ENCODE peak calls at places on chromosomes 1 and 21, in four cellular contexts. One of them, this sample, is unnamed. For H3K27me3, the result is how much of the 10 kb centered on the place peaks cover.

GRCh38 chr21:31293986-31294385 is 50.1 kb downstream of the TIAM1 start:
- DNase-seq in astrocyte: peak
- DNase-seq in colonic mucosa: no peak
- DNase-seq in dorsolateral prefrontal cortex: no peak
- DNase-seq in this sample: peak

GRCh38 chr1:160130486-160130885 is 14.9 kb downstream of the ATP1A2 start:
- DNase-seq in dorsolateral prefrontal cortex: no peak
- DNase-seq in colonic mucosa: no peak
- DNase-seq in astrocyte: no peak
- DNase-seq in this sample: no peak

GRCh38 chr1:66182551-66183178 is 351.3 kb upstream of the SGIP1 start:
- DNase-seq in dorsolateral prefrontal cortex: no peak
- DNase-seq in colonic mucosa: no peak
- DNase-seq in astrocyte: peak
- DNase-seq in this sample: peak

GRCh38 chr21:21010698-21011097 is 12.5 kb downstream of the NCAM2 start:
- DNase-seq in dorsolateral prefrontal cortex: no peak
- DNase-seq in colonic mucosa: no peak
- DNase-seq in astrocyte: no peak
- DNase-seq in this sample: no peak

GRCh38 chr1:226111109-226111864 is 48.8 kb downstream of the H3-3A start:
- DNase-seq in astrocyte: no peak
- DNase-seq in dorsolateral prefrontal cortex: no peak
- DNase-seq in colonic mucosa: no peak
- DNase-seq in this sample: no peak

GRCh38 chr1:227357229-227358078 is 39.2 kb upstream of the CDC42BPA start:
- DNase-seq in dorsolateral prefrontal cortex: no peak
- DNase-seq in astrocyte: peak
- DNase-seq in colonic mucosa: peak
- DNase-seq in this sample: peak

GRCh38 chr1:4058706-4059105 is 158.6 kb upstream of the C1orf174 start:
- DNase-seq in colonic mucosa: no peak
- DNase-seq in dorsolateral prefrontal cortex: no peak
- DNase-seq in astrocyte: no peak
- DNase-seq in this sample: no peak

GRCh38 chr1:149925751-149926150 is 1.9 kb downstream of the SF3B4 start:
- DNase-seq in colonic mucosa: no peak
- DNase-seq in astrocyte: no peak
- DNase-seq in dorsolateral prefrontal cortex: no peak
- DNase-seq in this sample: no peak

GRCh38 chr1:2894381-2895041 is 93.0 kb upstream of the TTC34 start:
- DNase-seq in astrocyte: no peak
- DNase-seq in colonic mucosa: no peak
- DNase-seq in dorsolateral prefrontal cortex: no peak
- DNase-seq in this sample: no peak

GRCh38 chr1:32318127-32318869 is 17.7 kb downstream of the MARCKSL1 start:
- DNase-seq in astrocyte: no peak
- DNase-seq in colonic mucosa: no peak
- DNase-seq in dorsolateral prefrontal cortex: no peak
- DNase-seq in this sample: no peak

GRCh38 chr1:19772053-19772452 is 27.7 kb downstream of the TMCO4 start:
- DNase-seq in colonic mucosa: no peak
- DNase-seq in dorsolateral prefrontal cortex: no peak
- DNase-seq in astrocyte: no peak
- DNase-seq in this sample: no peak

GRCh38 chr1:178341218-178341956 is 155.4 kb downstream of the CLEC20A start:
- DNase-seq in colonic mucosa: peak
- DNase-seq in astrocyte: peak
- DNase-seq in dorsolateral prefrontal cortex: no peak
- DNase-seq in this sample: peak

GRCh38 chr21:32519945-32520884 is 65.1 kb downstream of the TCP10L start:
- DNase-seq in dorsolateral prefrontal cortex: no peak
- DNase-seq in colonic mucosa: no peak
- DNase-seq in astrocyte: no peak
- DNase-seq in this sample: no peak

GRCh38 chr1:11364170-11364569 is 91.2 kb downstream of the UBIAD1 start:
- DNase-seq in colonic mucosa: no peak
- DNase-seq in astrocyte: no peak
- DNase-seq in dorsolateral prefrontal cortex: no peak
- DNase-seq in this sample: no peak

GRCh38 chr1:170445096-170445495 is 86.9 kb upstream of the GORAB start:
- DNase-seq in colonic mucosa: no peak
- DNase-seq in dorsolateral prefrontal cortex: no peak
- DNase-seq in astrocyte: peak
- DNase-seq in this sample: peak

GRCh38 chr1:209190591-209191241 is 392.8 kb upstream of the CAMK1G start:
- DNase-seq in astrocyte: peak
- DNase-seq in colonic mucosa: no peak
- DNase-seq in dorsolateral prefrontal cortex: peak
- DNase-seq in this sample: no peak

GRCh38 chr1:198187973-198188588 is 31.3 kb downstream of the NEK7 start:
- DNase-seq in colonic mucosa: no peak
- DNase-seq in dorsolateral prefrontal cortex: no peak
- DNase-seq in astrocyte: no peak
- DNase-seq in this sample: no peak

GRCh38 chr1:245129811-245130210 is 25.0 kb upstream of the KIF26B start:
- DNase-seq in dorsolateral prefrontal cortex: no peak
- DNase-seq in astrocyte: peak
- DNase-seq in colonic mucosa: no peak
- DNase-seq in this sample: no peak

GRCh38 chr1:109441105-109441504 is 14.9 kb upstream of the PSMA5 start:
- DNase-seq in astrocyte: no peak
- DNase-seq in dorsolateral prefrontal cortex: no peak
- DNase-seq in colonic mucosa: no peak
- DNase-seq in this sample: no peak

GRCh38 chr1:115199416-115200132 is 110.3 kb upstream of the TSPAN2 start:
- DNase-seq in astrocyte: no peak
- DNase-seq in dorsolateral prefrontal cortex: no peak
- DNase-seq in colonic mucosa: no peak
- DNase-seq in this sample: no peak

GRCh38 chr1:171141336-171142051 is 43.6 kb upstream of the FMO2 start:
- DNase-seq in dorsolateral prefrontal cortex: no peak
- DNase-seq in astrocyte: peak
- DNase-seq in colonic mucosa: no peak
- DNase-seq in this sample: peak

GRCh38 chr21:14889080-14889805 is 175.6 kb downstream of the NRIP1 start:
- DNase-seq in astrocyte: peak
- DNase-seq in dorsolateral prefrontal cortex: no peak
- DNase-seq in colonic mucosa: peak
- DNase-seq in this sample: peak

GRCh38 chr1:229229137-229229720 is 41.7 kb upstream of the RAB4A start:
- DNase-seq in astrocyte: no peak
- DNase-seq in colonic mucosa: no peak
- DNase-seq in dorsolateral prefrontal cortex: no peak
- DNase-seq in this sample: no peak

GRCh38 chr1:160307455-160307854 is 22.5 kb upstream of the PEX19 start:
- DNase-seq in dorsolateral prefrontal cortex: no peak
- DNase-seq in astrocyte: no peak
- DNase-seq in colonic mucosa: no peak
- DNase-seq in this sample: no peak

GRCh38 chr1:157085416-157085815 is 14.2 kb downstream of the ETV3L start:
- DNase-seq in dorsolateral prefrontal cortex: no peak
- DNase-seq in colonic mucosa: peak
- DNase-seq in astrocyte: no peak
- DNase-seq in this sample: no peak

GRCh38 chr1:218304281-218305039 is 19.4 kb downstream of the RRP15 start:
- DNase-seq in astrocyte: peak
- DNase-seq in colonic mucosa: no peak
- DNase-seq in dorsolateral prefrontal cortex: no peak
- DNase-seq in this sample: no peak

GRCh38 chr1:76090284-76091180 is 16.0 kb downstream of the ST6GALNAC3 start:
- DNase-seq in astrocyte: peak
- DNase-seq in dorsolateral prefrontal cortex: no peak
- DNase-seq in colonic mucosa: no peak
- DNase-seq in this sample: no peak

GRCh38 chr1:174837386-174837785 is 162.4 kb upstream of the CACYBP start:
- DNase-seq in dorsolateral prefrontal cortex: no peak
- DNase-seq in astrocyte: no peak
- DNase-seq in colonic mucosa: no peak
- DNase-seq in this sample: no peak

GRCh38 chr1:6464514-6464836 is 1.5 kb downstream of the TNFRSF25 start:
- DNase-seq in astrocyte: no peak
- DNase-seq in dorsolateral prefrontal cortex: peak
- DNase-seq in colonic mucosa: peak
- DNase-seq in this sample: no peak

GRCh38 chr1:178614286-178614685 is 101.4 kb downstream of the TEX35 start:
- DNase-seq in astrocyte: no peak
- DNase-seq in colonic mucosa: no peak
- DNase-seq in dorsolateral prefrontal cortex: no peak
- DNase-seq in this sample: no peak

GRCh38 chr21:39208624-39209333 is 25.5 kb upstream of the PSMG1 start:
- DNase-seq in astrocyte: no peak
- DNase-seq in dorsolateral prefrontal cortex: no peak
- DNase-seq in colonic mucosa: peak
- DNase-seq in this sample: no peak

GRCh38 chr21:39209334-39209688 is 26.1 kb upstream of the PSMG1 start:
- DNase-seq in astrocyte: no peak
- DNase-seq in colonic mucosa: no peak
- DNase-seq in dorsolateral prefrontal cortex: no peak
- DNase-seq in this sample: no peak

GRCh38 chr21:39204134-39204533 is 20.9 kb upstream of the PSMG1 start:
- DNase-seq in astrocyte: no peak
- DNase-seq in colonic mucosa: no peak
- DNase-seq in dorsolateral prefrontal cortex: no peak
- DNase-seq in this sample: no peak
- TF ChIP-seq CTCF in astrocyte: peak
- TF ChIP-seq CTCF in colonic mucosa: no peak
- TF ChIP-seq CTCF in dorsolateral prefrontal cortex: no peak
- TF ChIP-seq CTCF in this sample: peak

GRCh38 chr21:45039309-45040113 is 34.9 kb upstream of the ADARB1 start:
- DNase-seq in astrocyte: no peak
- DNase-seq in colonic mucosa: no peak
- DNase-seq in dorsolateral prefrontal cortex: no peak
- DNase-seq in this sample: no peak

GRCh38 chr21:45041984-45042663 is 32.3 kb upstream of the ADARB1 start:
- DNase-seq in dorsolateral prefrontal cortex: no peak
- DNase-seq in colonic mucosa: no peak
- DNase-seq in astrocyte: no peak
- DNase-seq in this sample: no peak

GRCh38 chr21:45041351-45041805 is 33.0 kb upstream of the ADARB1 start:
- DNase-seq in colonic mucosa: peak
- DNase-seq in astrocyte: peak
- DNase-seq in dorsolateral prefrontal cortex: no peak
- DNase-seq in this sample: no peak

GRCh38 chr21:45040114-45040715 is 34.2 kb upstream of the ADARB1 start:
- DNase-seq in colonic mucosa: no peak
- DNase-seq in astrocyte: no peak
- DNase-seq in dorsolateral prefrontal cortex: no peak
- DNase-seq in this sample: no peak

DNA sequence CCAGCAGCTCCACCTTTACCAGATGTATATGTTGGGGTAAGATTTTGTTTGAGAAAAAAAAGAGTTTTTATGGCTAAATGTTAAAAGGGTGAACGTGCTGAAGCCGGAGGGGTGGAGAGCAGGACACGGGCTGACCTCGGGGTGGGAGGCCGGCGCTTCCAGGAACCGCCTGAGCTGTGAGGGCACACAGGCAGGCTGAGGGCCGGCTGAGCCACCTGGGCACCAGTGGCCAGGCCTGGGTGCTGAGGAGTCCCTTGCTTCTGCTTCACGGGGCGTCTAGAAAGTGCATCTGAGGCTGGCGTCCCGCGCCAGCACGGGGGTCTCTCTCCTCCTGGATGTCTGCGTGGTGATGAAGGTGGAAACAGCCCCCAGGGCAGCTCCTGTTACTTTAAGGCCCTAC is 33.6 kb upstream of the ADARB1 start:
- DNase-seq in colonic mucosa: no peak
- DNase-seq in dorsolateral prefrontal cortex: no peak
- DNase-seq in astrocyte: no peak
- DNase-seq in this sample: no peak
- H3K27ac ChIP-seq in colonic mucosa: no peak
- H3K27ac ChIP-seq in dorsolateral prefrontal cortex: no peak
- H3K27ac ChIP-seq in astrocyte: no peak
- H3K27ac ChIP-seq in this sample: peak

DNA sequence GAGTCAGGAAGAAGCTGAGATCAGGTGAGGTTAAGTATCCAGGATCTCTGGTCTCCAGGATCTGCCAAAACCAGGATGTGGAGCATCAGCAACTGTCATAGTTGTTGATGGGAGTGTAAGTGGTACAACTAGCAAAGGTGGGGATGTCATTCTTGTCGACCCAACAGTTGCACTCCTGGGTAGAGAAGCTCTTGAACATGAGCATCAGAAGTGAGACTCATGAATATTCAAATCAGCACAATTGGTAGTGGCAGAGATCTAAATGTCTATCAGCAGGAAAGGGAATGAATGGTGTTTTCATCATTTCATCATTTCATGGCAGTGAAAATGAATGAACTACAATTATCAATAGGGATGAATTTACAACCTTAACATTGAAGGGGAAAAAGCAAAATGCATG is 4.2 kb upstream of the LAD1 start:
- DNase-seq in dorsolateral prefrontal cortex: no peak
- DNase-seq in colonic mucosa: no peak
- DNase-seq in astrocyte: no peak
- DNase-seq in this sample: no peak
- H3K27me3 ChIP-seq in dorsolateral prefrontal cortex: under half
- H3K27me3 ChIP-seq in colonic mucosa: under half
- H3K27me3 ChIP-seq in astrocyte: half or more
- H3K27me3 ChIP-seq in this sample: half or more

GRCh38 chr1:8599813-8600212 is 217.6 kb downstream of the RERE start:
- DNase-seq in colonic mucosa: peak
- DNase-seq in dorsolateral prefrontal cortex: no peak
- DNase-seq in astrocyte: no peak
- DNase-seq in this sample: no peak

GRCh38 chr1:8598783-8599182 is 218.7 kb downstream of the RERE start:
- DNase-seq in dorsolateral prefrontal cortex: no peak
- DNase-seq in colonic mucosa: no peak
- DNase-seq in astrocyte: peak
- DNase-seq in this sample: no peak

GRCh38 chr1:8597455-8597854 is 220.0 kb downstream of the RERE start:
- DNase-seq in astrocyte: peak
- DNase-seq in dorsolateral prefrontal cortex: no peak
- DNase-seq in colonic mucosa: no peak
- DNase-seq in this sample: no peak

GRCh38 chr1:8600336-8600735 is 217.1 kb downstream of the RERE start:
- DNase-seq in astrocyte: no peak
- DNase-seq in dorsolateral prefrontal cortex: no peak
- DNase-seq in colonic mucosa: no peak
- DNase-seq in this sample: no peak

DNA sequence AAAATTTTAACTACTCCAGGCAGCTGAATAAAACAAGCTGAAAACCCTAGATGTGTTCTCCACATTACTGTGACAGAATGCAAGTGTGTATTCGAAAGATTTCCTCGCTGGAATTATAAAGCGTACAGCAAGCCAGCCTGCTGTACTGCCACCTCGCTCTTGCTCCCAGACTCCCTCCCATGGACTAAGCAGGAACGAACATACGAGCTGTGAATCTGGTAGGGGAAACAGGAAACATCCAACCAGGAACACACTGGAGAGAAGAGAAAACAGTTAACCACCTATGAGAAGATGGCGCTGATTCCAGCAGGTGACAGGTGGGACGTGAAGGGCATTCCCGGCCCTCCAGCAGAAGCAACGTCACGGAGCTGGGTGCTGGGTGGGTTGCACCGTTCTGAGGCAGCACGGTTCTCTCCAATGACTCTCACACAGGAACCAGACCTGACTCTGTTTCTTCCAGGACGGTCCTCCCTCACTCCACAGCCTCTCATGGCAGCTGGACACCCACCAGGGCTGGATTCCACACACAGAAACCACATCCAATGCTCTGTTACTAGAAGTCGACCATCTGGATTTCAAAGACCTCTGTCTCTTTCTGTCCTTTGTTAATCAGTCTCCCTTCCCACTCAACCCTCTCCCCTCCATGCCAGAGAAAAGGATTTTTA is 219.2 kb downstream of the RERE start:
- DNase-seq in colonic mucosa: peak
- DNase-seq in dorsolateral prefrontal cortex: peak
- DNase-seq in astrocyte: peak
- DNase-seq in this sample: no peak
- TF ChIP-seq CTCF in colonic mucosa: peak
- TF ChIP-seq CTCF in dorsolateral prefrontal cortex: peak
- TF ChIP-seq CTCF in astrocyte: peak
- TF ChIP-seq CTCF in this sample: peak